ENCODE peak calls at places on chromosomes 7 and 10, in four cellular contexts. I is upper lobe of left lung, Y is cardiac muscle cell, N is OCI-LY7. E is an unnamed sample. For H3K4me1 and H3K9me3, the result is how much of the 10 kb centered on the place peaks cover.

GRCh38 chr7:46320956-46321355 is 399.9 kb upstream of the IGFBP3 start:
- DNase-seq in I (no peak), Y (peak), N (no peak), E (no peak)

GRCh38 chr10:131134651-131135050 is 176.9 kb downstream of the TCERG1L start:
- DNase-seq in I (no peak), Y (no peak), N (no peak), E (no peak)

GRCh38 chr7:112182749-112183148 is 23.4 kb downstream of the DOCK4 start:
- DNase-seq in I (no peak), Y (no peak), N (no peak), E (no peak)

GRCh38 chr10:113169853-113170455 is 219.9 kb downstream of the TCF7L2 start:
- DNase-seq in I (no peak), Y (no peak), N (no peak), E (no peak)

GRCh38 chr10:15444105-15445021 is 73.3 kb upstream of the FAM171A1 start:
- DNase-seq in I (no peak), Y (no peak), N (no peak), E (no peak)

GRCh38 chr10:19929466-19930140 is 113.4 kb downstream of the PLXDC2 start:
- DNase-seq in I (no peak), Y (peak), N (no peak), E (no peak)

GRCh38 chr7:121558288-121558687 is 162.2 kb upstream of the FAM3C start:
- DNase-seq in I (no peak), Y (no peak), N (no peak), E (no peak)

GRCh38 chr7:119935418-119936025 is 337.5 kb upstream of the KCND2 start:
- DNase-seq in I (no peak), Y (peak), N (peak), E (no peak)

GRCh38 chr10:91521444-91521843 is 111.3 kb downstream of the HECTD2 start:
- DNase-seq in I (no peak), Y (peak), N (no peak), E (no peak)

GRCh38 chr7:44970521-44971051 is 8.2 kb downstream of the MYO1G start:
- DNase-seq in I (no peak), Y (no peak), N (no peak), E (no peak)

GRCh38 chr10:35172574-35172973 is 45.9 kb downstream of the CREM start:
- DNase-seq in I (no peak), Y (peak), N (no peak), E (no peak)

GRCh38 chr7:135974667-135975066 is 2.5 kb downstream of the MTPN start:
- DNase-seq in I (no peak), Y (no peak), N (no peak), E (no peak)

GRCh38 chr7:135977742-135978066 is 545 bp upstream of the MTPN start:
- DNase-seq in I (no peak), Y (no peak), N (no peak), E (no peak)

GRCh38 chr7:135978624-135979023 is 1.5 kb upstream of the MTPN start:
- DNase-seq in I (no peak), Y (no peak), N (no peak), E (no peak)

GRCh38 chr7:135976312-135977019 is 693 bp downstream of the MTPN start:
- DNase-seq in I (peak), Y (no peak), N (peak), E (no peak)

DNA sequence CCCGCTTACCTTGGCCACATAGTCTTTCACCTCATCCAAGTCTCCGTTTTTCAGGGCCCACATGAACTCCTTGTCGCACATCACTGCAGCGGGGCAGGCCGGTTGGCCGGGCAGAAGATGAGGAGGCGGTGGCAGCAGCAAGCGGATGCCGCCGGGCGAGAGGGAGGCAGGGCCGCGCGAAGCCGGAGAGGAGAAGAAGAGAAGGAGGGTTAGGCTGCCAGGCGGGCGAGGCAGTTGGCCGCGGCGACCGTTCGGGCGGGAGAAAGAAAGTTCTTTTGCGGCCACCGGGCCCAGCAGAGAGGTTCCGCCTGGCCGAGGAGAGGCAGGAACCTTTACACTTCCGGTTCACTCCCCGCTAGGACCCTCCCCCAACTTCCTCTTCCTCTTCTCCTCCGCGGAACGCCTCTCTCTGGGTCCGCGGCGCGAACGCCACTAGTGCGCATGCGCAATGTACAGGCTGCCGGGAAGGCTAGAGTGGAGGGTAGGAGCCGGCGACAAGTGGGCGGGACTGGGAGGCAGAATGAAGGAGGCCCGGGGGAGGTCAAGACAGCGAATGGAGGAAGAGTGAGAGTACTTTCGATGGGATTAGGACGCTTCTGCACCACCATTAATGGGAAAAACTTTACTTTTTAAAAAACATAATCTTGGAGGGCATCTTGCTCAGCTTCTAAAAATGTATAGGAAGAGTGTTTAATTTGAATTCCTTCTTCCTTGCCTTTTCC is at the start of gene MTPN:
- DNase-seq in I (peak), Y (peak), N (peak), E (peak)
- H3K4me1 ChIP-seq in I (under half), Y (under half), N (half or more), E (under half)

GRCh38 chr7:140773104-140773503 is 76.6 kb downstream of the NDUFB2 start:
- DNase-seq in I (no peak), Y (no peak), N (no peak), E (no peak)
- H3K9me3 ChIP-seq in I (under half), Y (under half), N (under half), E (under half)

GRCh38 chr7:130895006-130895750 is 161.2 kb upstream of the KLF14 start:
- DNase-seq in I (no peak), Y (no peak), N (no peak), E (no peak)

GRCh38 chr7:130896898-130897514 is 163.0 kb upstream of the KLF14 start:
- DNase-seq in I (peak), Y (peak), N (peak), E (no peak)

GRCh38 chr7:130893441-130893894 is 159.5 kb upstream of the KLF14 start:
- DNase-seq in I (no peak), Y (peak), N (no peak), E (no peak)

GRCh38 chr7:130896051-130896881 is 162.3 kb upstream of the KLF14 start:
- DNase-seq in I (no peak), Y (peak), N (no peak), E (no peak)

GRCh38 chr7:130894146-130895005 is 160.4 kb upstream of the KLF14 start:
- DNase-seq in I (peak), Y (peak), N (no peak), E (no peak)
- H3K4me1 ChIP-seq in I (half or more), Y (under half), N (under half), E (half or more)

GRCh38 chr7:57211428-57212100 is 79.3 kb upstream of the ZNF479 start:
- DNase-seq in I (no peak), Y (no peak), N (no peak), E (no peak)

GRCh38 chr7:57215423-57215822 is 83.2 kb upstream of the ZNF479 start:
- DNase-seq in I (no peak), Y (no peak), N (no peak), E (no peak)

GRCh38 chr7:57207836-57208235 is 75.6 kb upstream of the ZNF479 start:
- DNase-seq in I (no peak), Y (no peak), N (no peak), E (no peak)

GRCh38 chr7:57210871-57211270 is 78.6 kb upstream of the ZNF479 start:
- DNase-seq in I (no peak), Y (no peak), N (no peak), E (no peak)

GRCh38 chr7:57210212-57210611 is 78.0 kb upstream of the ZNF479 start:
- DNase-seq in I (no peak), Y (no peak), N (no peak), E (no peak)
- H3K9me3 ChIP-seq in I (under half), Y (under half), N (under half), E (under half)

GRCh38 chr10:123135415-123136141 is at the start of gene HMX3:
- DNase-seq in I (no peak), Y (peak), N (no peak), E (no peak)

GRCh38 chr10:123134915-123135414 is 805 bp upstream of the HMX3 start:
- DNase-seq in I (no peak), Y (no peak), N (no peak), E (no peak)

GRCh38 chr10:123134058-123134914 is 1.5 kb upstream of the HMX3 start:
- DNase-seq in I (no peak), Y (no peak), N (no peak), E (no peak)

GRCh38 chr10:123132576-123133477 is 2.9 kb upstream of the HMX3 start:
- DNase-seq in I (peak), Y (peak), N (peak), E (peak)

DNA sequence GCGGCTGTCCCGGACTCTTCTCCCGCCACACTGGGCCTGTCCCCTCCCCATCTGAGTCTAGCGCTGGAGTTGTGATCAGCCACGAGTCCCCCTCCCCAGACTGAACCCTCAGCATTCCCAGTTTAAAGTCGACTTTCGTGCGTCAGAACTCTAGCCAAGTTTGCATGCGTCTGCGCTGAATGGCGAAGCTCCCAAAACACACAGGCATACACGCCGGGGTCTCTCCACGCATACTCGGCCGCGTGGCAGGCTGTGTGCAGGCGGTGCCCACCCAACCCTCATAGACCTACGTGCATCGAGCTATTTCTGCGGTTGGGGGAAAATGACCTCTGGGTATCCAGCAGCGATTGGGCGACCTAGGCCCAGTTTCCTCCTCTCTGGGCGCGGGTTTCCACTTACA is 2.3 kb upstream of the HMX3 start:
- DNase-seq in I (no peak), Y (no peak), N (no peak), E (no peak)
- H3K4me1 ChIP-seq in I (half or more), Y (under half), N (under half), E (half or more)

GRCh38 chr7:159109092-159110035 is 35.3 kb downstream of the VIPR2 start:
- DNase-seq in I (no peak), Y (no peak), N (no peak), E (no peak)

GRCh38 chr7:159113056-159113455 is 31.6 kb downstream of the VIPR2 start:
- DNase-seq in I (peak), Y (no peak), N (no peak), E (no peak)

GRCh38 chr7:159114096-159114495 is 30.6 kb downstream of the VIPR2 start:
- DNase-seq in I (peak), Y (no peak), N (no peak), E (no peak)

GRCh38 chr7:159114981-159115380 is 29.7 kb downstream of the VIPR2 start:
- DNase-seq in I (no peak), Y (no peak), N (no peak), E (no peak)

GRCh38 chr7:159112136-159113011 is 32.3 kb downstream of the VIPR2 start:
- DNase-seq in I (peak), Y (no peak), N (no peak), E (no peak)
- H3K9me3 ChIP-seq in I (under half), Y (under half), N (under half), E (under half)

DNA sequence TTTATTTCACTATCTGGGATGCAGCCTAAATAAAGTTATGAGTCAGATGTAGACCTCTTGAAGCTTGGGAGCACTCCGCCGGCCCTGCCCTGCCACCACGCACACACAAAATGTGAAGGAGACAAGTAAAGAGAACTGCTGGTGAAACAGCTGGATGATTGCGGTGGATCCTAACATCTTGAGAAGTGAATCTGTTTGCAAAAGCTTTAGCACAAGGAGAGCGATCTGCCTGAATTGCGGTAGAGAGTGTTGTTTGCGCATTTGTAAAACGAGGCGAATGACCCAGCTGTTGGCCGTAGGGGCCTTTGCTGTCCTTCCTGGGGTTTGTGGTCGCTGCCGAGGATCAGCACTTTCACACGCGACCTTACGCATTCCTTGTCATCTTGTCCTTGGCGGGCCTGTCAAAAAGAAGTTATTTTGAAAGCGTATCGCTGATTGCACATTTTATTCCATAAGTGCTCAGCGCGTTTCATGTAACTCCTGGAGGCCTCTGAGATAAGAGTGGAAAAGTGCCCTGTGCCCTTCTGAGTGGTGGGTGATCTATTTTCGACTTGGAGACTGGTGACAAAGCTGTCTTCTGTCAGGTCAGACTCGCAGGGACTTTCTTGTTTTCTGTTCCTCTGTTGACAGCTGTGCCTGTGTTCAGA is 40.8 kb downstream of the RBM20 start:
- DNase-seq in I (no peak), Y (peak), N (no peak), E (no peak)
- H3K4me1 ChIP-seq in I (under half), Y (half or more), N (under half), E (under half)

E was measured in esophagus squamous epithelium.